ENCODE peak calls at places on chromosomes 4 and X, in seven cellular contexts. V is dermis blood vessel endothelial cell; J is endodermal cell; U is stimulated activated CD4-positive, alpha-beta T cell treated with anti-CD3 and anti-CD28 coated beads, Interleukin-4, amount 100 ng/mL, for 1 hour; S is EL; B is GM23338; W is activated naive CD8-positive, alpha-beta T cell treated with anti-CD3 and anti-CD28 coated beads, Interleukin-2, amount 50 U/mL, for 24 hours. I is an unnamed sample.

GRCh38 chr4:123559955-123560669 is 163.5 kb downstream of the SPRY1 start:
- DNase-seq in S (no peak), B (peak; percentile 22), J (no peak), V (peak; percentile 26), W (no peak), U (no peak), I (no peak)

GRCh38 chrX:97672608-97673007 is 788.9 kb downstream of the RPA4 start:
- DNase-seq in W (no peak), V (no peak), B (no peak), U (no peak), J (no peak), S (no peak), I (no peak)

GRCh38 chrX:11954196-11954595 is 184.1 kb upstream of the FRMPD4 start:
- DNase-seq in U (no peak), S (no peak), V (no peak), B (no peak), J (no peak), W (no peak), I (no peak)

GRCh38 chrX:149827254-149827653 is 45.5 kb downstream of the MAGEA9 start:
- DNase-seq in J (no peak), U (no peak), S (no peak), B (no peak), V (no peak), W (no peak), I (no peak)

GRCh38 chr4:24550773-24551172 is 33.6 kb downstream of the DHX15 start:
- DNase-seq in J (no peak), B (no peak), S (no peak), U (no peak), V (no peak), W (no peak), I (no peak)

GRCh38 chr4:169810325-169811323 is 52.9 kb upstream of the HPF1 start:
- DNase-seq in V (peak; percentile 86), W (no peak), B (peak; percentile 93), S (peak; percentile 65), J (peak; percentile 55), U (no peak), I (peak; percentile 88)

GRCh38 chr4:18020145-18020670 is 1.3 kb downstream of the LCORL start:
- DNase-seq in J (peak; percentile 53), W (peak; percentile 19), V (peak; percentile 18), S (peak; percentile 11), U (peak; percentile 4), B (peak; percentile 25), I (peak; percentile 18)

GRCh38 chr4:22486276-22486675 is 29.6 kb downstream of the ADGRA3 start:
- DNase-seq in W (no peak), S (no peak), V (no peak), B (no peak), U (no peak), J (no peak), I (no peak)

GRCh38 chrX:39577206-39577605 is 520.6 kb downstream of the BCOR start:
- DNase-seq in J (no peak), B (no peak), S (peak; percentile 4), U (no peak), V (no peak), W (no peak), I (no peak)

GRCh38 chr4:124555959-124556358 is 156.6 kb downstream of the ANKRD50 start:
- DNase-seq in S (no peak), B (no peak), J (no peak), W (no peak), U (no peak), V (no peak), I (no peak)

GRCh38 chrX:23503835-23504539 is 163.3 kb upstream of the PRDX4 start:
- DNase-seq in U (no peak), V (peak; percentile 83), B (peak; percentile 26), J (peak; percentile 84), S (peak; percentile 79), W (no peak), I (no peak)

GRCh38 chr4:10098770-10099139 is 17.8 kb downstream of the WDR1 start:
- DNase-seq in B (no peak), V (peak; percentile 68), J (no peak), U (peak; percentile 31), W (peak; percentile 60), S (peak; percentile 76), I (no peak)

GRCh38 chr4:6834867-6835266 is 52.3 kb downstream of the KIAA0232 start:
- DNase-seq in V (peak; percentile 4), W (no peak), B (no peak), U (no peak), S (peak; percentile 37), J (no peak), I (no peak)

GRCh38 chr4:16785800-16786527 is 112.5 kb downstream of the LDB2 start:
- DNase-seq in J (no peak), B (no peak), W (no peak), V (no peak), U (no peak), S (peak; percentile 60), I (peak; percentile 16)

GRCh38 chrX:35699642-35700041 is 98.5 kb upstream of the MAGEB16 start:
- DNase-seq in V (no peak), S (no peak), J (no peak), W (no peak), B (no peak), U (no peak), I (no peak)

GRCh38 chr4:56077676-56078075 is 128.9 kb downstream of the CEP135 start:
- DNase-seq in W (no peak), B (peak; percentile 18), J (no peak), S (no peak), V (no peak), U (no peak), I (no peak)

GRCh38 chr4:76800902-76801301 is 97.0 kb downstream of the SOWAHB start:
- DNase-seq in B (no peak), J (no peak), S (no peak), W (no peak), U (no peak), V (no peak), I (no peak)

GRCh38 chrX:123745511-123745910 is 12.7 kb upstream of the THOC2 start:
- DNase-seq in B (no peak), J (no peak), S (no peak), U (no peak), W (no peak), V (no peak), I (no peak)

GRCh38 chrX:46599051-46599560 is 25.5 kb downstream of the CHST7 start:
- DNase-seq in S (no peak), W (no peak), U (no peak), V (no peak), J (no peak), B (no peak), I (no peak)

GRCh38 chr4:184472540-184473264 is 1.6 kb downstream of the IRF2 start:
- DNase-seq in B (peak; percentile 79), V (peak; percentile 83), S (peak; percentile 69), J (peak; percentile 92), U (peak; percentile 43), W (peak; percentile 74), I (peak; percentile 86)

GRCh38 chrX:103431316-103431715 is 55.0 kb downstream of the BEX3 start:
- DNase-seq in B (no peak), J (no peak), V (no peak), S (peak; percentile 37), W (no peak), U (no peak), I (no peak)

GRCh38 chr4:57324673-57325307 is 214.6 kb upstream of the IGFBP7 start:
- DNase-seq in B (no peak), V (no peak), J (no peak), S (no peak), W (no peak), U (no peak), I (no peak)

GRCh38 chr4:113003841-113004240 is 45.6 kb upstream of the ANK2 start:
- DNase-seq in S (peak; percentile 38), B (no peak), J (no peak), W (no peak), U (no peak), V (no peak), I (no peak)

GRCh38 chr4:5472166-5472565 is 236.2 kb downstream of the EVC2 start:
- DNase-seq in W (no peak), V (no peak), J (no peak), S (no peak), B (no peak), U (no peak), I (no peak)

GRCh38 chrX:141278306-141278705 is 36.0 kb upstream of the SPANXC start:
- DNase-seq in B (peak; percentile 53), J (peak; percentile 68), S (peak; percentile 23), W (no peak), U (no peak), V (peak; percentile 6), I (peak; percentile 41)

GRCh38 chrX:101785142-101785541 is 125.5 kb upstream of the ARMCX2 start:
- DNase-seq in V (peak; percentile 0), B (no peak), U (no peak), S (no peak), W (no peak), J (no peak), I (no peak)

GRCh38 chr4:78939667-78940008 is 400 bp upstream of the PAQR3 start:
- DNase-seq in J (no peak), W (no peak), B (no peak), S (no peak), U (no peak), V (no peak), I (peak; percentile 21)

GRCh38 chr4:84681488-84682274 is 98.8 kb downstream of the CDS1 start:
- DNase-seq in W (no peak), U (no peak), S (peak; percentile 73), V (peak; percentile 58), B (no peak), J (no peak), I (peak; percentile 60)

GRCh38 chrX:9627827-9628406 is 137.7 kb downstream of the GPR143 start:
- DNase-seq in V (no peak), J (no peak), U (no peak), S (peak; percentile 39), W (no peak), B (no peak), I (no peak)

GRCh38 chr4:48017108-48017527 is 546 bp downstream of the NIPAL1 start:
- DNase-seq in V (peak; percentile 61), W (peak; percentile 73), J (peak; percentile 88), U (peak; percentile 62), B (peak; percentile 73), S (peak; percentile 84), I (peak; percentile 61)